ENCODE peak calls at places on chromosomes 5 and 9, in four cellular contexts. Q is ovary, P is brain microvascular endothelial cell, T is trophoblast cell. D is an unnamed sample.

GRCh38 chr9:92136184-92136858 is 21.1 kb upstream of the SPTLC1 start:
- DNase-seq in P (no peak), Q (no peak), T (no peak), D (no peak)

GRCh38 chr5:10653033-10653432 is 89.2 kb downstream of the ANKRD33B start:
- DNase-seq in T (no peak), P (no peak), Q (no peak), D (peak)

GRCh38 chr5:75051217-75051751 is 1.1 kb downstream of the GCNT4 start:
- DNase-seq in T (no peak), Q (no peak), P (no peak), D (no peak)

GRCh38 chr5:9715891-9716335 is 85.8 kb upstream of the TAS2R1 start:
- DNase-seq in P (peak), T (no peak), Q (no peak), D (peak)

GRCh38 chr5:153813871-153814270 is 224.8 kb downstream of the FAM114A2 start:
- DNase-seq in T (no peak), P (no peak), Q (no peak), D (peak)

GRCh38 chr5:180640765-180641565 is 8.4 kb downstream of the FLT4 start:
- DNase-seq in P (no peak), Q (no peak), T (no peak), D (no peak)

GRCh38 chr5:107705390-107706014 is 34.8 kb upstream of the EFNA5 start:
- DNase-seq in T (no peak), P (peak), Q (no peak), D (peak)

GRCh38 chr9:112629890-112630485 is 87.9 kb downstream of the INIP start:
- DNase-seq in T (no peak), Q (no peak), P (no peak), D (no peak)

GRCh38 chr5:14851597-14851996 is 20.0 kb downstream of the ANKH start:
- DNase-seq in T (no peak), P (no peak), Q (no peak), D (no peak)

GRCh38 chr9:81596671-81597426 is 92.5 kb downstream of the TLE1 start:
- DNase-seq in T (peak), P (no peak), Q (no peak), D (no peak)

GRCh38 chr5:54090495-54091084 is 219.8 kb downstream of the ARL15 start:
- DNase-seq in T (no peak), Q (no peak), P (peak), D (peak)

GRCh38 chr9:37922391-37923120 is 18.6 kb upstream of the SLC25A51 start:
- DNase-seq in T (no peak), P (no peak), Q (no peak), D (no peak)

GRCh38 chr5:128869970-128870747 is 95.1 kb upstream of the SLC27A6 start:
- DNase-seq in Q (no peak), P (no peak), T (no peak), D (no peak)

GRCh38 chr9:125126019-125126746 is 17.1 kb downstream of the SCAI start:
- DNase-seq in Q (peak), P (peak), T (peak), D (peak)

GRCh38 chr5:115262405-115263247 is at the start of gene PGGT1B:
- DNase-seq in T (peak), Q (peak), P (peak), D (peak)

GRCh38 chr9:104586496-104587180 is 12.6 kb downstream of the OR13C5 start:
- DNase-seq in Q (no peak), P (no peak), T (peak), D (no peak)

GRCh38 chr5:34474573-34475021 is 181.5 kb upstream of the RAI14 start:
- DNase-seq in P (peak), T (peak), Q (no peak), D (peak)

GRCh38 chr9:94097788-94098413 is 13.6 kb downstream of the PTPDC1 start:
- DNase-seq in T (no peak), P (peak), Q (no peak), D (peak)

GRCh38 chr9:105447814-105448812 is at the start of gene FSD1L:
- DNase-seq in T (peak), Q (peak), P (peak), D (peak)

GRCh38 chr5:83877911-83878706 is 157.5 kb upstream of the HAPLN1 start:
- DNase-seq in Q (no peak), T (no peak), P (peak), D (peak)

GRCh38 chr9:78311075-78311474 is 14.2 kb downstream of the PSAT1 start:
- DNase-seq in T (no peak), Q (no peak), P (no peak), D (no peak)

GRCh38 chr9:128409998-128410397 is 10.7 kb upstream of the CERCAM start:
- DNase-seq in P (peak), T (peak), Q (no peak), D (peak)

DNA sequence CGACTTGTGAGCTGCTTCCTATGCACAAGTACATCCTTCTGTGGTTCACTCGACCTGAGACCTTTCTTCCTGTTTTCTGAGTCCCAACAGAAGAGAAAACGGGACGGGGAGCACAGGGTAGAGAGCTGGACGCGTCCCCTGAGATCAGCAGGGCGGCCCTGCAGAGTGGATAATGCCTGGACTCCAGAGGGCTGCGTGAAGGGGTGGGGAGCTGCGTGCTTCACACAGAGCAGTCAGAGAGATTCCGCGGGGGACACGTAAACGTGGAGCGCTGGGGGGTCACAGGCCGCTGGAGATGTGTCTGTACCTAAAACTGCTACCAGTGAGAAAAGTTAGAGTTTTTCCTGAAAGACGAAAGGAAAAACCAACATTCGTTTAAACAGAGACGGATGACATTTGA is 46.3 kb downstream of the HSD17B3 start:
- DNase-seq in P (no peak), T (no peak), Q (no peak), D (no peak)
- H3K27ac ChIP-seq in P (no peak), T (no peak), Q (no peak), D (no peak)

DNA sequence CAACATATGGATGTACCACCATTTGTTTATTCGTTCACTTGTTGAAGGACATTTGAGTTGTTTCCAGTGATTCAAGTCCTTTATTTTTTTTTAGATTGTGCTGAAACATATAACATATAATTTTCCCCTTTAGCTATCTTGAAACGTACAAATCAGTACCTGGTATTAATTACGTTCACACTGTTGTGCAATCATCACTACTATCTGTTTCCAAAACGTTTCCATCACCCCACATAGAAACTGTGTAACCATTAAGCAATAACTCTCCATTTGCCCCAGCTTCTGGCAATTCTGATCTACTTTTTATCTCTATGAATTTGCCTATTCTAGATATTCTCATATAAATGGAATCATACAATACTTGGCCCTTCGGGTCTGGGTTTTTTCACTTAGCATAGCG is 116.0 kb downstream of the FGF1 start:
- DNase-seq in Q (no peak), T (no peak), P (no peak), D (no peak)
- H3K27ac ChIP-seq in Q (no peak), T (no peak), P (no peak), D (no peak)

GRCh38 chr9:16986441-16987387 is 116.2 kb upstream of the BNC2 start:
- DNase-seq in Q (no peak), T (no peak), P (peak), D (peak)
- H3K27ac ChIP-seq in Q (no peak), T (no peak), P (peak), D (peak)

GRCh38 chr9:121489344-121489743 is 10.3 kb downstream of the GGTA1 start:
- DNase-seq in Q (no peak), T (no peak), P (no peak), D (no peak)
- H3K27ac ChIP-seq in Q (no peak), T (no peak), P (no peak), D (no peak)

DNA sequence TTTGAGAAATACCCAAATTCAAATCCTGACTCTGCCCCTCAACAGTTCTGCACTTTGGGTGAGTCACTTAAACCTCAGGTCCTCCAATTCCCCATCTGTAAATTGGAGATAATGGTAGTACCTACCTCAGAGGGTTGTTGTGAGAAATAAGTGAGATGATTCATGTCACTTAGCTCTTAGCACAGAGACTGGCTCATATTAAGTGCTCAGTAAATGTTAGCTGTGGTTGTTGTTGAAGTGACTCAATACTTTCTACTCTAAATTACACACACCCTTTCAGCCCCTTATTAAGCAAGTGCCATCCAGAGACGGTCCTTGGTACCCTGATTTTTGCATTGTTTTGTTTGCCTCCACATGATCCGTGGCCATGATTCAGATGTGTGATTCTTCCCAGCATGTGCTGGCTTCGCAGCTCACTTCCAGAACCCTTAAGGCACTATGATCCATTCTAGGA is 5.3 kb downstream of the SH3RF2 start:
- DNase-seq in Q (no peak), T (no peak), P (no peak), D (no peak)
- H3K27ac ChIP-seq in Q (no peak), T (no peak), P (no peak), D (no peak)